ENCODE peak calls at places on chromosome 2, in five cellular contexts. M is neural crest cell; I is CD8-positive, alpha-beta T cell; N is NB4; Y is cardiac fibroblast. T is an unnamed sample.

GRCh38 chr2:59312022-59312421 is 1070.9 kb upstream of the FANCL start:
- DNase-seq in M (no peak), I (no peak), N (peak; percentile 18), Y (no peak), T (no peak)

GRCh38 chr2:179344280-179344961 is 79.8 kb upstream of the SESTD1 start:
- DNase-seq in M (no peak), I (no peak), N (no peak), Y (peak; percentile 45), T (no peak)

GRCh38 chr2:70496819-70497218 is 56.8 kb downstream of the TGFA start:
- DNase-seq in M (no peak), I (no peak), N (no peak), Y (no peak), T (no peak)

GRCh38 chr2:96940026-96940601 is 46.3 kb downstream of the FAM178B start:
- DNase-seq in M (no peak), I (no peak), N (no peak), Y (no peak), T (no peak)

GRCh38 chr2:174337337-174338154 is 2.8 kb downstream of the SP9 start:
- DNase-seq in M (peak; percentile 45), I (no peak), N (peak; percentile 74), Y (peak; percentile 36), T (no peak)

GRCh38 chr2:150162241-150162942 is 325.1 kb downstream of the RND3 start:
- DNase-seq in M (no peak), I (no peak), N (no peak), Y (peak; percentile 22), T (no peak)

GRCh38 chr2:137857871-137858270 is 106.4 kb upstream of the HNMT start:
- DNase-seq in M (no peak), I (no peak), N (no peak), Y (no peak), T (no peak)

GRCh38 chr2:159936471-159936870 is 125.9 kb downstream of the PLA2R1 start:
- DNase-seq in M (no peak), I (no peak), N (peak; percentile 12), Y (no peak), T (no peak)

GRCh38 chr2:209383212-209383611 is 40.6 kb upstream of the MAP2 start:
- DNase-seq in M (no peak), I (no peak), N (peak; percentile 34), Y (peak; percentile 92), T (no peak)

GRCh38 chr2:222794585-222795579 is 66.0 kb upstream of the ACSL3 start:
- DNase-seq in M (no peak), I (no peak), N (no peak), Y (no peak), T (no peak)

GRCh38 chr2:46983065-46983801 is 67.6 kb upstream of the MCFD2 start:
- DNase-seq in M (no peak), I (no peak), N (peak; percentile 96), Y (peak; percentile 78), T (no peak)

GRCh38 chr2:27070653-27071276 is 689 bp downstream of the OST4 start:
- DNase-seq in M (no peak), I (no peak), N (no peak), Y (no peak), T (no peak)

GRCh38 chr2:27071990-27072830 is 756 bp upstream of the OST4 start:
- DNase-seq in M (no peak), I (no peak), N (peak; percentile 54), Y (peak; percentile 49), T (no peak)

GRCh38 chr2:27072950-27073349 is 1.5 kb upstream of the OST4 start:
- DNase-seq in M (no peak), I (no peak), N (no peak), Y (peak; percentile 60), T (no peak)

GRCh38 chr2:27069961-27070618 is 1.4 kb downstream of the OST4 start:
- DNase-seq in M (no peak), I (no peak), N (no peak), Y (no peak), T (no peak)

GRCh38 chr2:27071277-27071989 is at the start of gene OST4:
- DNase-seq in M (peak; percentile 84), I (peak; percentile 93), N (peak; percentile 94), Y (peak; percentile 92), T (peak; percentile 96)
- TF ChIP-seq CTCF in M (no peak), I (no peak), N (no peak), Y (no peak), T (no peak)

DNA sequence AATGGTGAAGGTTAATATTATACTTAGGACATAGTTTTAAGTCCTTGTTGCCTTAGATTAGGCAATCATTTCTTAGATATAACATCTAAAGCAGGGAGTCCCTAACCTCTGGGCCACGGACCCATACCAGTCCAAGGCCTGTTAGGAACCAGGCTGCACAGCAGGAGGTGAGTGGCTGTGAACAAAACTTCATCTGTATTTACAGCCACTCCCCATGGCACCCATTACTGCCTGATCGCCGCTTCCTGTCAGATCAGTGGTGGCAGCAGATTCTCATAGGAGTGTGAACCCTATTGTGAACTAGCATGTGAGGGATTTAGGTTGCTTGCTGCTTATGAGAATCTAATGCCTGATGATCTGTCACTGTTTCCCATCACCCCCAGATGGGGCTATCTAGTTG is 86.5 kb upstream of the MYO3B start:
- DNase-seq in M (no peak), I (no peak), N (no peak), Y (no peak), T (no peak)
- TF ChIP-seq CTCF in M (no peak), I (no peak), N (no peak), Y (no peak), T (no peak)

DNA sequence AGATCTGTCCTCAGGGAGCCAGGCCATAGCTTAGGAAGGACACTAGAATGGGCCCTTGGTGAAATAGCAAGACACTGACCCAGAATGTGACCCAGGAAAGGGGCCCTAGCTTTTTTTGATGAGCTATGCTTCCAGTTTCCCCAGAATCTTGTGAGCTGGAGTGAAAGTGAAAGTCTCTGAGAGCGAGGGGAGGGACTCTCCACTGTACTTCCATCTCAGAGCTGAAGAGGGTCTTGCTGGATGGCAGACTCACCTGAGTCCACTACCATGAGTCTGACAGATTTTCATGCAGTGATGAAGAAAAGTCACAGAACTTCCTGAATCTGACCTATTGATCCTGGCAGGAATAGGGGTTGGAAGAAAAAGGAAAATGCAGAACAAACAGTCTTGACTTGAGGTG is 3.1 kb downstream of the ARHGAP25 start:
- DNase-seq in M (no peak), I (peak; percentile 51), N (peak; percentile 66), Y (no peak), T (no peak)
- TF ChIP-seq CTCF in M (no peak), I (no peak), N (no peak), Y (no peak), T (no peak)

DNA sequence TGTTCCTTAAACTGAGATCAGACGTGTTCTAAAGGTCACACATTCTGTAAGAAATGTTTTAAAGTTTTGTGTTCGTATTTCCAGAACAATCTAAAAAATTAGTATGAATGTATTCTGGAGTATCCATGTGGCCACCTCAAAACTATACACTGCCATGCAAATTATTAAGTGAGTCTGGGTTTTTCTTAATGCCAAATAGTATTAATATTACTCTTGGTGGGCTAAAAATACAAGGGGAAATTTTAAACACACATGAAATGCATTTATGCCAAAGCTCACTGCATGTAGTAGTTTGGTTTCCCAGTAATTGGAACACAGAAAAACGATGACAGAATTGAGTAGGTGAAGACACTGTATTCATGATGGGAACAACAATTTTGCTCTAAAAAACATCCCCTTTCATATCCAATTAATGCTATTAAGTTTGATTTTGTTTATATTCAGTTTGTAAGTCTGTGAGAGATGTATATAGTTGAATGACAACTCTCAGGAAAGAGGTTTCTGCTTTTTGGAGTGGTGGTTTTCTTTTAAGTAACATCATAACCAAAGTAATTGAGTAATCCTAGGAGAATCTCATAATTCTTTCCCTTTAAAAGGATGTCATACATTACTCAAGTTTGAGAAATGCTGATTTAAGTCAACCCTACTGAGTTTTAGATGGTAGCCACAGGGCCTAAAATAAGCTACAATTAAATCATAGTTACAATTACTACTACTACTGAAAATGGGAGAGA is 75.7 kb upstream of the CDCA7 start:
- DNase-seq in M (no peak), I (no peak), N (peak; percentile 28), Y (no peak), T (no peak)
- TF ChIP-seq CTCF in M (no peak), I (no peak), N (no peak), Y (no peak), T (no peak)

GRCh38 chr2:172021074-172021931 is 21.6 kb downstream of the METAP1D start:
- DNase-seq in M (no peak), I (no peak), N (no peak), Y (no peak), T (no peak)
- TF ChIP-seq CTCF in M (peak; percentile 22), I (no peak), N (no peak), Y (no peak), T (no peak)

GRCh38 chr2:189628817-189629552 is 32.3 kb upstream of the ASNSD1 start:
- DNase-seq in M (no peak), I (no peak), N (peak; percentile 20), Y (peak; percentile 41), T (no peak)
- TF ChIP-seq CTCF in M (no peak), I (no peak), N (no peak), Y (no peak), T (peak; percentile 7)

DNA sequence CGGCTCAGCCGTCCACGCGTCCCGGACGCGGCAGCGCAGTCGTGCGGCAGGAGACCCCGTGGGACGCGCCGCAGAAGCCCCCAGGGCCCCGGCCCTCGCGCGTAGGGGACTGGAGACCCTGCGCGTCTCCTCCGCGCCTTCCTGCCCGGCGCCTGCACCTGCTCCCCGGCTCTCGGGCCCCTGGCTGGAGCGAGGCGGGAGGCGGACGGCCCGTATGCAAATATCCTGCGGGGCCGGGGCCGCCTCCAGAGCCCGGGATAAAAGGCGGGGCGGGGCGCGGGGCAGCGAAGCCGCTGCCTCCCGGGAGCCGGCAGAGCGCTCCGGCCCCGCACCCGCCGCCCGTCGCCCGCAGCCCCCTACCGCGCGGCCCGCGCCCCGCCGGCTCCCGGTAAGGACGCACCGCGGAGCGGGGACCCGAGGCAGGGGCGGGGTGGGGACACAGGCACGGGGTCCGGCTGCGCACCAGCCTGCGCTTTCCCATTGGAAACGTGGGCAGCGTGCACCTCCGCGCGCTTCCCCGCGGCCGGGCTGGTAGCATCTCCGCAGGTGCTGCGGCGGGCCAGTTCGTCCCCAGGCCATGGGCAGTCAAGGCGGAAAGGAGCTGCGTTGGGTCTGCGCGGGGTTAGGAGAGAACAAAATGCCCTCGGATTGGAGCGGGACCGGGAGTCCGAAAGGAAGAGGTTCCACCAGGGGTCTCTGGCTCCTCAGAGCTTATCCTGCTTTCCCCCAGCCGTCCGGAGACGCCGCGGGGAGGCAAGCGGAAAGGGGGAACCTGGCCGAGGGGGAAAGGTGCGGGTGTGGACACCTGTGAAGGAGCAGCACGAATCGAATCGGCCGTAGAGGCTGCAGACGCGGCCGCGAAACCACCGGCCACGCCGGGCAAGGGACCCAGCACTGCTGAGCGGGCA is at the start of gene ATP6V1C2:
- DNase-seq in M (peak; percentile 51), I (no peak), N (peak; percentile 54), Y (no peak), T (peak; percentile 71)
- TF ChIP-seq CTCF in M (no peak), I (no peak), N (no peak), Y (no peak), T (no peak)

GRCh38 chr2:3628800-3629199 is 29.2 kb upstream of the ALLC start:
- DNase-seq in M (no peak), I (peak; percentile 37), N (no peak), Y (no peak), T (peak; percentile 16)
- TF ChIP-seq CTCF in M (peak; percentile 23), I (no peak), N (peak; percentile 8), Y (no peak), T (peak; percentile 35)